ENCODE peak calls at places on chromosomes 6 and 20, in five cellular contexts. D is GM23248, N is left ventricle myocardium inferior, H is HepG2, Z is uterus. T is an unnamed sample. For H3K9me3 and H3K4me1, the result is how much of the 10 kb centered on the place peaks cover.

GRCh38 chr6:31587791-31588777 is 2.0 kb downstream of the LST1 start:
- DNase-seq in Z (no peak), D (no peak), H (no peak), N (no peak), T (no peak)

GRCh38 chr20:40757087-40757486 is 68.1 kb upstream of the MAFB start:
- DNase-seq in N (no peak), H (no peak), D (no peak), Z (no peak), T (no peak)

GRCh38 chr20:34220581-34220980 is 20.6 kb upstream of the ASIP start:
- DNase-seq in D (peak), Z (no peak), H (no peak), N (no peak), T (no peak)

GRCh38 chr6:151209071-151209831 is 30.5 kb upstream of the AKAP12 start:
- DNase-seq in H (peak), D (peak), Z (no peak), N (no peak), T (no peak)

GRCh38 chr6:40369891-40370290 is 217.3 kb downstream of the LRFN2 start:
- DNase-seq in Z (no peak), H (no peak), D (no peak), N (no peak), T (no peak)

GRCh38 chr6:82954937-82955577 is 110.6 kb downstream of the UBE3D start:
- DNase-seq in Z (no peak), H (no peak), N (no peak), D (peak), T (no peak)

GRCh38 chr6:149203509-149203908 is 114.0 kb upstream of the TAB2 start:
- DNase-seq in Z (no peak), N (no peak), D (no peak), H (no peak), T (no peak)

GRCh38 chr6:19837511-19838441 is 606 bp downstream of the ID4 start:
- DNase-seq in D (peak), N (peak), H (peak), Z (peak), T (peak)

GRCh38 chr20:51193066-51193772 is 170.3 kb upstream of the KCNG1 start:
- DNase-seq in H (no peak), N (no peak), D (peak), Z (no peak), T (no peak)

DNA sequence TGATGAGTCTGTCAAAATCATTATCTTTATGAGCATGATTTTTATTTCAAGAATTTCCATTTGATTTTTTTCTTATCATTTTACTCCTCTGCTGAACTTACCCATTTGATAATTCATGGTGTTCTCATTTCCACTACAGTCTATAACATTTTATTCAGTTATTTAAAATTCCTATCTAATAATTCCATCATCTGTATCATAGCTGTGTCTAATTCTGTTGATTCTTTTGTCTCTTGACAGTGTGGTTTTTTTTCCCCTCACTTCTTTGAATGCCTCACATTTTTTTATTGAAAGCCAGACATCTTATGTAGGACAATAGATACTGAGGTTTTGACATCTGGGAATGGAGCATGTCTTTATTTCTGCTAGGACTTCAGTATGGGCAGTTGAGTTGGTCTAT is 16.5 kb upstream of the APCDD1L start:
- DNase-seq in N (no peak), D (no peak), H (no peak), Z (no peak), T (no peak)
- H3K9me3 ChIP-seq in N (half or more), D (under half), H (under half), Z (under half), T (under half)

GRCh38 chr6:33116417-33116816 is 40.6 kb downstream of the HLA-DPB1 start:
- DNase-seq in H (no peak), Z (no peak), N (no peak), D (peak), T (no peak)
- H3K4me3 ChIP-seq in H (no peak), Z (no peak), N (no peak), D (no peak), T (no peak)

DNA sequence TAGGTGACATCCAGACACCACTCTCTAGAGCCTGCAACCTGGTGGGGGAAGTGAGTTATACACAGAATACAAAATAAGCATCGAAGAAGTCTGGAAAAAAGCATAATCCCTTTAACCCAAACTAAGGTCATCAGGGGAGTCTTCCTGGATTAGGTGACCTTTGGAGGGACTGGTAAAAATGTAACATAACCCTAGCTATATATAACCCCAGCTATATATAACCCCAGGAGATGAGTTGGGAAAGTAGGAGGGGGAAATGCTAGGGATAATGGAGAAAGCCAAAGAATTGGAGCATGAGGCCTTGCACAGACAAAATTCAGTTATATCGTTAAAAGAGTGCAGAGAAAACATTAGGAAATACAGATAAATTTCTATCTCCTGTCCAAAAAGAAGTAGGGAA is 164.8 kb downstream of the QRSL1 start:
- DNase-seq in H (no peak), Z (no peak), N (no peak), D (no peak), T (no peak)
- H3K4me1 ChIP-seq in H (half or more), Z (under half), N (under half), D (under half), T (under half)

GRCh38 chr6:79602859-79603258 is 28.3 kb upstream of the SH3BGRL2 start:
- DNase-seq in N (no peak), D (no peak), H (no peak), Z (no peak), T (no peak)

GRCh38 chr6:79605061-79605460 is 26.1 kb upstream of the SH3BGRL2 start:
- DNase-seq in D (no peak), Z (no peak), N (no peak), H (no peak), T (no peak)

GRCh38 chr6:79607000-79607399 is 24.1 kb upstream of the SH3BGRL2 start:
- DNase-seq in Z (no peak), N (no peak), D (no peak), H (peak), T (no peak)

GRCh38 chr6:79605968-79606764 is 25.0 kb upstream of the SH3BGRL2 start:
- DNase-seq in Z (no peak), D (no peak), N (no peak), H (no peak), T (no peak)

DNA sequence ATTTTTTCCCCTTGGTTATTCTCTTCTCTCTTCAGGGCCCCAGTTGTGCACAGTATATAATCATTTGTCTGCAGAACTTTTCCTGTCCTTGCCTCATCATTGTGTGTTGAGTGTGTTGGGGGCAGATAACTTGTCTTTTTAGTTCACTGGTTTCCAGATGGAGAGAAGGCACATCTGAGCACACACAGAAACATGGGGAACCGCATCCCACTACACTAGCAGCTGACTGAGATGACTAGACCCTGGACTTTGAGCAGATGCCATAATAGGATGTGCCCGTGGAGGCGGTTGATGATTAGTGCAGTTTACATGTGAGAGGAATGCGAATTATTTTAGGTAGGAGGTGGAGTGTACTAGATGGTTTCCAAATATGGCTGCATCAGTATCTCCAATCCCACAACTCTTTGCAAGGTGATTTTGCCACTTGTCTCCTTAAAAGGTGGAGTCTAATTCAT is 26.5 kb upstream of the SH3BGRL2 start:
- DNase-seq in Z (no peak), H (peak), N (no peak), D (peak), T (no peak)
- H3K9me3 ChIP-seq in Z (under half), H (under half), N (under half), D (under half), T (under half)

GRCh38 chr6:30465582-30466306 is 23.6 kb upstream of the HLA-E start:
- DNase-seq in H (no peak), Z (no peak), N (no peak), D (peak), T (no peak)
- H3K4me3 ChIP-seq in H (peak), Z (no peak), N (peak), D (peak), T (peak)

DNA sequence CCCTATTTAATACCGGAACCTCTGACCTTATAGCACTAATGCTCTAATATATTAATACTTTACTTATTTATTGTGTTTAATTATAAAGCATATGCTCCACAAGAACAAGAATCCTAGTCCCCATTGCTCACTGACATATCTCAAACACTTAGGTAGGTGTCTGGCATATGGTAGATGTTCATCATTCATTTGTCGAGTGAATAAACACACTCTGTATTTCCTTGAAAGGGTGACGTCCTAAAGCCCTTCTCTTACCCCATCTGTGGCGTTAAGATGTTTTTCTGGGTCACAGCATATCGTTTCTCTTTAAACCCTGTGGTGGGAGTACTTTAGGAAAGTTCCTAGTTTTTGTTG is 45.3 kb downstream of the NCOA3 start:
- DNase-seq in D (no peak), H (no peak), Z (no peak), N (no peak), T (no peak)
- H3K4me1 ChIP-seq in D (under half), H (under half), Z (under half), N (half or more), T (under half)

GRCh38 chr6:118578617-118579016 is 30.5 kb downstream of the PLN start:
- DNase-seq in D (peak), H (no peak), N (no peak), Z (no peak), T (no peak)
- H3K9me3 ChIP-seq in D (under half), H (under half), N (half or more), Z (under half), T (under half)